ENCODE peak calls at places on chromosomes 7 and 10, in eight cellular contexts. J, S, K, Z, E, U, P and A are unnamed samples.

GRCh38 chr10:44774676-44775401 is 136.3 kb upstream of the TMEM72 start:
- DNase-seq in U (no peak), S (no peak), Z (no peak), P (no peak), K (no peak), E (no peak), J (no peak), A (no peak)

GRCh38 chr10:121540773-121541395 is 57.4 kb downstream of the FGFR2 start:
- DNase-seq in J (no peak), Z (no peak), P (no peak), S (no peak), K (no peak), E (no peak), U (no peak), A (no peak)

GRCh38 chr10:88938938-88939337 is 13.6 kb downstream of the ACTA2 start:
- DNase-seq in P (no peak), E (no peak), S (no peak), K (no peak), Z (no peak), U (no peak), J (no peak), A (no peak)

GRCh38 chr7:105675873-105676484 is 94.7 kb upstream of the EFCAB10 start:
- DNase-seq in K (no peak), U (no peak), Z (peak), P (peak), S (peak), J (no peak), E (no peak), A (no peak)

GRCh38 chr7:117179701-117180100 is 143.2 kb downstream of the WNT2 start:
- DNase-seq in U (no peak), E (no peak), K (no peak), Z (no peak), J (no peak), S (no peak), P (no peak), A (no peak)

GRCh38 chr10:27474741-27475140 is 29.4 kb upstream of the RAB18 start:
- DNase-seq in U (no peak), S (no peak), E (no peak), Z (no peak), J (no peak), P (no peak), K (no peak), A (peak)

GRCh38 chr10:129547583-129547982 is 80.5 kb downstream of the MGMT start:
- DNase-seq in J (no peak), K (no peak), U (no peak), S (no peak), E (no peak), Z (no peak), P (no peak), A (no peak)

GRCh38 chr10:19832624-19833507 is 16.6 kb downstream of the PLXDC2 start:
- DNase-seq in J (peak), K (no peak), S (no peak), E (no peak), P (no peak), Z (no peak), U (no peak), A (peak)

GRCh38 chr7:49660976-49661375 is 112.5 kb upstream of the VWC2 start:
- DNase-seq in P (no peak), Z (no peak), S (no peak), J (no peak), K (no peak), E (no peak), U (no peak), A (no peak)

GRCh38 chr10:3774018-3774813 is 10.8 kb downstream of the KLF6 start:
- DNase-seq in U (peak), K (peak), P (no peak), E (no peak), S (no peak), Z (no peak), J (no peak), A (no peak)

GRCh38 chr7:36298145-36298544 is 91.5 kb upstream of the ANLN start:
- DNase-seq in P (no peak), Z (no peak), S (no peak), U (no peak), J (no peak), E (no peak), K (no peak), A (no peak)

GRCh38 chr7:39686261-39686924 is 63.0 kb downstream of the RALA start:
- DNase-seq in K (no peak), U (no peak), S (no peak), Z (no peak), J (no peak), P (no peak), E (no peak), A (no peak)

GRCh38 chr10:58570307-58570723 is 57.6 kb downstream of the BICC1 start:
- DNase-seq in U (no peak), Z (no peak), E (no peak), S (no peak), P (no peak), J (no peak), K (no peak), A (no peak)

GRCh38 chr10:44911081-44911540 is at the start of gene TMEM72:
- DNase-seq in E (peak), J (peak), U (no peak), P (no peak), Z (peak), S (no peak), K (no peak), A (no peak)

GRCh38 chr10:111391146-111391545 is 314.3 kb downstream of the ADRA2A start:
- DNase-seq in K (no peak), Z (no peak), P (no peak), U (no peak), E (no peak), J (no peak), S (no peak), A (no peak)

GRCh38 chr10:53675201-53675600 is 902.6 kb upstream of the MBL2 start:
- DNase-seq in K (no peak), E (no peak), P (no peak), Z (no peak), J (no peak), U (no peak), S (no peak), A (no peak)

GRCh38 chr10:104040862-104041789 is 44.6 kb downstream of the COL17A1 start:
- DNase-seq in U (no peak), E (no peak), K (no peak), Z (no peak), S (no peak), P (no peak), J (no peak), A (no peak)

GRCh38 chr10:90352288-90352687 is 505.6 kb downstream of the HTR7 start:
- DNase-seq in S (no peak), E (no peak), P (no peak), Z (no peak), K (no peak), J (no peak), U (no peak), A (peak)

GRCh38 chr10:71375954-71376353 is 20.8 kb upstream of the CDH23 start:
- DNase-seq in J (no peak), Z (no peak), S (no peak), P (no peak), U (no peak), E (no peak), K (no peak), A (no peak)

GRCh38 chr7:131300078-131300477 is 27.6 kb upstream of the MKLN1 start:
- DNase-seq in U (no peak), K (no peak), E (no peak), P (no peak), Z (no peak), S (no peak), J (no peak), A (no peak)

GRCh38 chr10:115355162-115355760 is 262.1 kb downstream of the ATRNL1 start:
- DNase-seq in Z (no peak), U (peak), E (peak), S (no peak), J (peak), K (no peak), P (no peak), A (peak)

GRCh38 chr7:45709168-45710034 is 135.2 kb downstream of the ADCY1 start:
- DNase-seq in J (no peak), E (no peak), Z (no peak), P (peak), K (peak), U (no peak), S (no peak), A (no peak)

GRCh38 chr7:147332988-147333387 is 1216.4 kb downstream of the CNTNAP2 start:
- DNase-seq in Z (no peak), P (no peak), U (no peak), E (no peak), S (no peak), J (no peak), K (no peak), A (no peak)

GRCh38 chr7:111678281-111678680 is 116.0 kb upstream of the IMMP2L start:
- DNase-seq in P (no peak), U (no peak), J (no peak), S (no peak), E (no peak), K (no peak), Z (no peak), A (no peak)

GRCh38 chr7:113085781-113086390 is 741 bp downstream of the GPR85 start:
- DNase-seq in K (no peak), U (no peak), P (no peak), E (no peak), J (no peak), S (no peak), Z (no peak), A (no peak)

GRCh38 chr7:151755131-151755787 is 121.7 kb downstream of the PRKAG2 start:
- DNase-seq in P (no peak), K (no peak), J (no peak), S (no peak), E (no peak), U (no peak), Z (no peak), A (no peak)

GRCh38 chr7:106723398-106723797 is 62.4 kb upstream of the CCDC71L start:
- DNase-seq in P (no peak), U (no peak), K (no peak), Z (no peak), J (no peak), S (no peak), E (no peak), A (no peak)

DNA sequence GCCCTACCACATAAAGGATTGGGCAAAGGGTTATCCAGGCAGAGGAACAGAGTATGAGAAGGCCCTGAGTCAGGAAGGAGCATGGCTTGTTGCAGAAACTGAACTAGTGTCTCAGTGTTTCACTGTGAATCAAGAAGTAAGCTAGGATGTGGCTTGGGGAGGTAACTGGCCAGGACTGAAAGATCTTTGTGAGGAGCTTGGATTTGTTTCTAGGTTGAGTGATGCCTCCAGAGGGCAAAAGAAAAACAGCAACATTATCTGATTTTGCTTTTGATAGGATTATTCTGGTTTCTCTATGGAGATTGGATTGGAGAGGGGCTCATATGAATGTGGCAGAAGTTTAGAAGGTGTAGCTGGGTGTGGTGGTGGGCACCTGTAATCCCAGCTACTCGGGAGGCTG is 137.9 kb upstream of the HDAC9 start:
- DNase-seq in K (no peak), Z (no peak), S (no peak), P (no peak), J (peak), E (peak), U (no peak), A (peak)
- TF ChIP-seq CTCF in K (no peak), Z (no peak), S (no peak), P (peak), J (peak), E (no peak), U (peak), A (peak)

GRCh38 chr7:144730224-144730623 is 105.6 kb downstream of the TPK1 start:
- DNase-seq in K (no peak), S (no peak), Z (no peak), U (no peak), E (no peak), P (no peak), J (no peak), A (no peak)

GRCh38 chr7:144723311-144723710 is 112.5 kb downstream of the TPK1 start:
- DNase-seq in P (no peak), S (no peak), K (no peak), Z (no peak), E (no peak), J (no peak), U (no peak), A (no peak)

GRCh38 chr7:144725070-144725469 is 110.8 kb downstream of the TPK1 start:
- DNase-seq in J (no peak), U (no peak), Z (no peak), E (no peak), P (no peak), K (no peak), S (no peak), A (no peak)

GRCh38 chr7:144731661-144732060 is 104.2 kb downstream of the TPK1 start:
- DNase-seq in Z (no peak), P (no peak), U (no peak), S (no peak), K (no peak), J (no peak), E (no peak), A (no peak)

GRCh38 chr7:144728556-144728955 is 107.3 kb downstream of the TPK1 start:
- DNase-seq in E (no peak), Z (no peak), K (no peak), P (no peak), S (no peak), J (no peak), U (no peak), A (no peak)
- H3K27ac ChIP-seq in E (no peak), Z (no peak), K (no peak), P (no peak), S (no peak), J (no peak), U (no peak), A (no peak)

GRCh38 chr7:127154958-127155357 is 97.8 kb downstream of the GRM8 start:
- DNase-seq in S (no peak), Z (no peak), E (no peak), P (no peak), J (no peak), U (no peak), K (no peak), A (no peak)

GRCh38 chr7:127153315-127153714 is 99.4 kb downstream of the GRM8 start:
- DNase-seq in J (no peak), Z (no peak), U (no peak), K (no peak), P (no peak), S (no peak), E (no peak), A (no peak)

GRCh38 chr7:127154101-127154500 is 98.6 kb downstream of the GRM8 start:
- DNase-seq in P (no peak), Z (no peak), S (no peak), E (no peak), J (no peak), K (no peak), U (no peak), A (no peak)

DNA sequence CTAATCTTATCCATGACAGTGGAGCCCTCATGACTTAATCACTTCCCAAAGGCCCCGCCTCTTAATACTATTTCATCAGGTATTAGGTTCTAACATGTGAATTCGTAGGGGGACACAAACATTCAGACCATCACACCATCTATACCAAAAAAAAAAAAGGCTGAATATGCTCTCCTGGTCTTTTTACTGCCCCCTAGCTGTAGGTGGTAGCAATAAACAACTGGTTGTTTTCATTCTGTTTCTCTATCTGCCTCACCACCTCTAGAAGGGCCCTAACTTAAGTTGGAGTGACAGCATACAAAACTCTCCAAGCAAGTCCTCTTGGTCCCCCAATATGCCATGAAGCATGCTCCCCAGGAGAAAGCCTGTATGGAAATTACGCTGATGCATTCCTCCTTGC is 94.1 kb downstream of the GRM8 start:
- DNase-seq in Z (no peak), U (peak), E (no peak), P (no peak), K (no peak), S (no peak), J (peak), A (no peak)
- TF ChIP-seq CTCF in Z (no peak), U (peak), E (peak), P (no peak), K (no peak), S (no peak), J (peak), A (no peak)

GRCh38 chr7:65448824-65449504 is 75.3 kb downstream of the ZNF92 start:
- DNase-seq in P (no peak), U (no peak), J (peak), K (no peak), E (no peak), S (no peak), Z (no peak), A (peak)

GRCh38 chr7:65453631-65454030 is 80.0 kb downstream of the ZNF92 start:
- DNase-seq in S (no peak), U (no peak), E (no peak), J (no peak), P (no peak), Z (no peak), K (no peak), A (no peak)

GRCh38 chr7:65444899-65445823 is 71.5 kb downstream of the ZNF92 start:
- DNase-seq in S (no peak), E (no peak), P (no peak), Z (no peak), J (no peak), K (no peak), U (no peak), A (no peak)

GRCh38 chr7:65454479-65454878 is 80.8 kb downstream of the ZNF92 start:
- DNase-seq in U (no peak), P (no peak), J (no peak), K (no peak), S (no peak), E (no peak), Z (no peak), A (no peak)

DNA sequence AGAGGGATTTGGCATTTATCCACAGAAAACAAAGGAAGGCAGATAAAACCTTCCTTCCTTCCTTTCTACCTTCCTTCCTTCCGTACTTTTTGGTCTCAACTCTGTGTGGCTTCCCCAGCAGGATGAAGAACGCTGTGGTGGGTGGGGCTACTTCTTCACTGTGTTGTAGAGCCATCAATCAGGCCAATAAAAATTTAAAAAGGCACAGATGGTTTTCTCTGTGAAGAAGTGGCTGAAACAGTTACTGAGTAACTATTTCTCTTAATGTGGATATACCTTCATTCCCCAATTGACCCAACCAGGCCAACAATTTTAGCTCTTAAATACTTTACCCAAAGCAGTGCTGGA is 75.8 kb downstream of the ZNF92 start:
- DNase-seq in J (peak), K (no peak), U (no peak), S (no peak), Z (no peak), E (no peak), P (no peak), A (no peak)
- H3K27ac ChIP-seq in J (peak), K (no peak), U (no peak), S (no peak), Z (no peak), E (no peak), P (no peak), A (no peak)

GRCh38 chr7:155860840-155861479 is 48.7 kb upstream of the SHH start:
- DNase-seq in J (no peak), E (peak), Z (peak), P (no peak), S (no peak), U (no peak), K (peak), A (peak)

GRCh38 chr7:155863721-155864151 is 51.5 kb upstream of the SHH start:
- DNase-seq in U (no peak), Z (no peak), K (peak), S (no peak), P (no peak), J (no peak), E (no peak), A (no peak)

GRCh38 chr7:155861480-155861868 is 49.2 kb upstream of the SHH start:
- DNase-seq in U (no peak), P (no peak), E (peak), K (peak), J (no peak), Z (no peak), S (no peak), A (no peak)

GRCh38 chr7:155862088-155862487 is 49.8 kb upstream of the SHH start:
- DNase-seq in E (peak), U (peak), P (no peak), J (no peak), Z (no peak), K (no peak), S (no peak), A (peak)

DNA sequence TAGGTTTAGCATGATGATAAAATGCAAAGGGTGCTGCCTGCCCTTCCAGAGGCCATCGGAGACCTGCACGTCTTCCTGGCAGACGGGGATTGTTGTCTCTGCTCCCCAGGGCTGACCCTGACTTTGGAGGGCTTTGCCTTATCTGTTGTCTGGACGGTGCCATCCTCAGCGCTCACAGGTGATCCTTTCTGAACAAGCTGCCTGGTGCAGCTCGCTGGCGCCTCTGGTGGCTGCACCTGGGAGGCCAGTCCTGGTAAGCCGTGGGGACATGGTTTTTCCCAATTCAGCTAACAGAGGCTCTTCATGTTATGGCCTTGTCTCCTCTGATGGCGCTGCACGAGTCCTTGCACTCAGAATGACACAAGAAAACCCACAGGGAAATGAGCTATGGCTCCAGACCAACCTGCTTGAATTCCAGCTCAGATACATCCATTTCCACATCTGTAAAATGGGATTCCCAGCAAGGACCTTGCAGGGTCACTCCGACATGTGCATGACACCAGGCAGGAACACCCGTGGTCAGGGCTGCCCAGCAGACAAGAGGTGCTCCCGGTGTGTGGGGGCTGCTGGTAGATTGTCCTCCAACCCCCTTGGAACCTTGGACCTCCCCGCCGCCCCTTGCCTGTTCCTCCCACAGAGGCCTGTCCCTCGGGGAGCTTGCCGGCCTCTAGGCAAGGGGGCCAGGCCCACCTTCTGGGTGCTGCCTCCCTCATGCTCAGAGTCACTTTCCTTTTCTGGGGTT is 50.4 kb upstream of the SHH start:
- DNase-seq in E (peak), J (no peak), P (no peak), K (peak), Z (no peak), U (no peak), S (no peak), A (no peak)
- TF ChIP-seq CTCF in E (peak), J (peak), P (no peak), K (no peak), Z (no peak), U (peak), S (no peak), A (no peak)

GRCh38 chr10:22623624-22624263 is 90.6 kb downstream of the PIP4K2A start:
- DNase-seq in U (no peak), P (no peak), E (no peak), S (no peak), J (no peak), K (no peak), Z (no peak), A (no peak)

GRCh38 chr10:22626784-22627183 is 87.6 kb downstream of the PIP4K2A start:
- DNase-seq in U (no peak), J (no peak), P (no peak), K (no peak), S (no peak), E (no peak), Z (no peak), A (no peak)

GRCh38 chr10:22625511-22626288 is 88.7 kb downstream of the PIP4K2A start:
- DNase-seq in Z (no peak), U (no peak), J (no peak), P (no peak), S (no peak), E (no peak), K (no peak), A (no peak)

GRCh38 chr10:22622242-22622806 is 92.1 kb downstream of the PIP4K2A start:
- DNase-seq in S (no peak), Z (no peak), U (no peak), E (no peak), P (no peak), J (no peak), K (no peak), A (no peak)

GRCh38 chr10:22624289-22624738 is 90.1 kb downstream of the PIP4K2A start:
- DNase-seq in K (no peak), S (no peak), P (no peak), Z (no peak), U (peak), E (no peak), J (peak), A (peak)
- H3K27ac ChIP-seq in K (no peak), S (no peak), P (no peak), Z (no peak), U (peak), E (peak), J (peak), A (no peak)

GRCh38 chr10:23438547-23439451 is at the start of gene OTUD1:
- DNase-seq in U (peak), J (peak), P (peak), K (peak), S (peak), E (peak), Z (peak), A (peak)
- TF ChIP-seq CTCF in U (no peak), J (no peak), P (no peak), K (no peak), S (no peak), E (no peak), Z (no peak), A (no peak)

GRCh38 chr7:25456467-25457171 is 228.3 kb upstream of the NPVF start:
- DNase-seq in U (no peak), S (no peak), E (no peak), Z (peak), P (no peak), K (no peak), J (no peak), A (no peak)
- H3K27ac ChIP-seq in U (no peak), S (no peak), E (no peak), Z (no peak), P (peak), K (peak), J (no peak), A (no peak)